ENCODE peak calls at places on chromosome 19, in four cellular contexts. One of them, this sample, is unnamed.

GRCh38 chr19:49681830-49682229 is 4.8 kb downstream of the PRMT1 start:
- DNase-seq in EH: no peak
- DNase-seq in SW 1271: no peak
- DNase-seq in CD14-positive monocyte: no peak
- DNase-seq in this sample: no peak

GRCh38 chr19:38678891-38679494 is 31.5 kb downstream of the ACTN4 start:
- DNase-seq in EH: no peak
- DNase-seq in SW 1271: no peak
- DNase-seq in CD14-positive monocyte: no peak
- DNase-seq in this sample: no peak

GRCh38 chr19:49930483-49931011 is 1.2 kb upstream of the NUP62 start:
- DNase-seq in CD14-positive monocyte: no peak
- DNase-seq in EH: peak; percentile 21
- DNase-seq in SW 1271: no peak
- DNase-seq in this sample: peak; percentile 27

GRCh38 chr19:11693505-11694499 is 44.9 kb downstream of the ZNF823 start:
- DNase-seq in SW 1271: peak; percentile 92
- DNase-seq in EH: peak; percentile 80
- DNase-seq in CD14-positive monocyte: no peak
- DNase-seq in this sample: peak; percentile 66

GRCh38 chr19:48218964-48219363 is 36.7 kb downstream of the CARD8 start:
- DNase-seq in CD14-positive monocyte: no peak
- DNase-seq in EH: peak; percentile 15
- DNase-seq in SW 1271: no peak
- DNase-seq in this sample: peak; percentile 58

GRCh38 chr19:3374369-3375112 is 8.2 kb downstream of the NFIC start:
- DNase-seq in CD14-positive monocyte: no peak
- DNase-seq in SW 1271: no peak
- DNase-seq in EH: no peak
- DNase-seq in this sample: peak; percentile 35

GRCh38 chr19:5037936-5038335 is 69.0 kb downstream of the KDM4B start:
- DNase-seq in EH: peak; percentile 28
- DNase-seq in CD14-positive monocyte: no peak
- DNase-seq in SW 1271: no peak
- DNase-seq in this sample: no peak

GRCh38 chr19:41707871-41708371 is 505 bp upstream of the CEACAM5 start:
- DNase-seq in EH: no peak
- DNase-seq in SW 1271: no peak
- DNase-seq in CD14-positive monocyte: no peak
- DNase-seq in this sample: no peak

GRCh38 chr19:4972509-4973230 is 3.8 kb downstream of the KDM4B start:
- DNase-seq in CD14-positive monocyte: no peak
- DNase-seq in SW 1271: peak; percentile 12
- DNase-seq in EH: peak; percentile 74
- DNase-seq in this sample: peak; percentile 27